ENCODE peak calls at places on chromosomes 1 and 21, in six cellular contexts. S is HCT116, T is endothelial cell of umbilical vein, L is H1, B is K562, U is GM12878. R is an unnamed sample.

GRCh38 chr1:28449904-28450303 is 55.9 kb upstream of the RCC1 start:
- DNase-seq in S (no peak), T (peak), L (no peak), B (peak), U (peak), R (no peak)

GRCh38 chr1:40866408-40866788 is 4.2 kb upstream of the CITED4 start:
- DNase-seq in S (no peak), T (no peak), L (no peak), B (peak), U (no peak), R (no peak)

GRCh38 chr1:61053712-61054608 is 28.4 kb upstream of the NFIA start:
- DNase-seq in S (no peak), T (no peak), L (no peak), B (peak), U (no peak), R (no peak)

GRCh38 chr1:119160435-119160834 is 20.0 kb upstream of the WARS2 start:
- DNase-seq in S (no peak), T (no peak), L (no peak), B (no peak), U (no peak), R (no peak)

GRCh38 chr21:22796147-22796546 is 1797.9 kb downstream of the NCAM2 start:
- DNase-seq in S (no peak), T (no peak), L (no peak), B (no peak), U (no peak), R (no peak)

GRCh38 chr1:60657926-60658325 is 424.4 kb upstream of the NFIA start:
- DNase-seq in S (no peak), T (no peak), L (no peak), B (no peak), U (no peak), R (no peak)

GRCh38 chr21:26776320-26777021 is 68.7 kb downstream of the ADAMTS1 start:
- DNase-seq in S (no peak), T (no peak), L (no peak), B (no peak), U (no peak), R (no peak)

GRCh38 chr1:170594227-170594626 is 62.3 kb downstream of the GORAB start:
- DNase-seq in S (no peak), T (no peak), L (no peak), B (no peak), U (no peak), R (no peak)

GRCh38 chr1:224348137-224348536 is 8.5 kb upstream of the CNIH4 start:
- DNase-seq in S (no peak), T (no peak), L (no peak), B (no peak), U (no peak), R (no peak)

GRCh38 chr1:172917972-172918371 is 132.8 kb downstream of the TNFSF18 start:
- DNase-seq in S (peak), T (peak), L (no peak), B (no peak), U (no peak), R (no peak)

GRCh38 chr1:180482425-180483275 is 19.7 kb downstream of the ACBD6 start:
- DNase-seq in S (no peak), T (peak), L (no peak), B (peak), U (no peak), R (peak)

GRCh38 chr1:65009724-65010420 is 43.5 kb upstream of the JAK1 start:
- DNase-seq in S (no peak), T (no peak), L (no peak), B (no peak), U (no peak), R (no peak)

GRCh38 chr1:223393275-223394214 is at the start of gene CCDC185:
- DNase-seq in S (no peak), T (no peak), L (no peak), B (no peak), U (no peak), R (no peak)

GRCh38 chr1:35243681-35244080 is 24.8 kb upstream of the ZMYM4 start:
- DNase-seq in S (no peak), T (no peak), L (no peak), B (no peak), U (no peak), R (no peak)

GRCh38 chr1:50373532-50373931 is 49.7 kb downstream of the DMRTA2 start:
- DNase-seq in S (no peak), T (no peak), L (no peak), B (no peak), U (no peak), R (no peak)

GRCh38 chr1:189323090-189323489 is 1154.6 kb downstream of the BRINP3 start:
- DNase-seq in S (no peak), T (peak), L (no peak), B (no peak), U (no peak), R (no peak)

GRCh38 chr1:178938959-178939317 is 68.1 kb upstream of the ANGPTL1 start:
- DNase-seq in S (no peak), T (no peak), L (no peak), B (no peak), U (no peak), R (no peak)

GRCh38 chr1:202938287-202938925 is 11.4 kb upstream of the KLHL12 start:
- DNase-seq in S (no peak), T (no peak), L (no peak), B (peak), U (no peak), R (no peak)

GRCh38 chr1:32335951-32336867 is at the start of gene MARCKSL1:
- DNase-seq in S (peak), T (peak), L (peak), B (peak), U (no peak), R (no peak)

GRCh38 chr1:159973350-159973940 is 19.4 kb upstream of the SLAMF9 start:
- DNase-seq in S (no peak), T (no peak), L (no peak), B (no peak), U (no peak), R (no peak)

GRCh38 chr21:37455504-37455911 is 88.9 kb downstream of the DYRK1A start:
- DNase-seq in S (no peak), T (peak), L (no peak), B (peak), U (no peak), R (no peak)

GRCh38 chr1:55217226-55217996 is 2.2 kb upstream of the USP24 start:
- DNase-seq in S (no peak), T (peak), L (no peak), B (peak), U (no peak), R (no peak)

GRCh38 chr1:68120136-68120791 is 69.8 kb upstream of the DIRAS3 start:
- DNase-seq in S (peak), T (peak), L (no peak), B (peak), U (peak), R (peak)

GRCh38 chr1:18950415-18951026 is 6.0 kb downstream of the IFFO2 start:
- DNase-seq in S (no peak), T (no peak), L (no peak), B (no peak), U (no peak), R (no peak)

GRCh38 chr1:38183747-38184146 is 137.2 kb upstream of the POU3F1 start:
- DNase-seq in S (no peak), T (no peak), L (no peak), B (no peak), U (no peak), R (no peak)

GRCh38 chr1:78225153-78225552 is 179.4 kb downstream of the GIPC2 start:
- DNase-seq in S (no peak), T (no peak), L (no peak), B (no peak), U (no peak), R (peak)

GRCh38 chr1:233391338-233391737 is 63.8 kb downstream of the MAP3K21 start:
- DNase-seq in S (no peak), T (no peak), L (no peak), B (no peak), U (no peak), R (no peak)

GRCh38 chr1:237267743-237268142 is 225.8 kb downstream of the RYR2 start:
- DNase-seq in S (no peak), T (no peak), L (no peak), B (no peak), U (no peak), R (no peak)

GRCh38 chr1:226648421-226648820 is 90.7 kb downstream of the ITPKB start:
- DNase-seq in S (no peak), T (no peak), L (no peak), B (no peak), U (no peak), R (no peak)

GRCh38 chr1:30713211-30713770 is 10.1 kb downstream of the MATN1 start:
- DNase-seq in S (no peak), T (no peak), L (no peak), B (no peak), U (no peak), R (no peak)

GRCh38 chr1:181390350-181391080 is 92.8 kb upstream of the CACNA1E start:
- DNase-seq in S (no peak), T (no peak), L (no peak), B (no peak), U (no peak), R (no peak)

DNA sequence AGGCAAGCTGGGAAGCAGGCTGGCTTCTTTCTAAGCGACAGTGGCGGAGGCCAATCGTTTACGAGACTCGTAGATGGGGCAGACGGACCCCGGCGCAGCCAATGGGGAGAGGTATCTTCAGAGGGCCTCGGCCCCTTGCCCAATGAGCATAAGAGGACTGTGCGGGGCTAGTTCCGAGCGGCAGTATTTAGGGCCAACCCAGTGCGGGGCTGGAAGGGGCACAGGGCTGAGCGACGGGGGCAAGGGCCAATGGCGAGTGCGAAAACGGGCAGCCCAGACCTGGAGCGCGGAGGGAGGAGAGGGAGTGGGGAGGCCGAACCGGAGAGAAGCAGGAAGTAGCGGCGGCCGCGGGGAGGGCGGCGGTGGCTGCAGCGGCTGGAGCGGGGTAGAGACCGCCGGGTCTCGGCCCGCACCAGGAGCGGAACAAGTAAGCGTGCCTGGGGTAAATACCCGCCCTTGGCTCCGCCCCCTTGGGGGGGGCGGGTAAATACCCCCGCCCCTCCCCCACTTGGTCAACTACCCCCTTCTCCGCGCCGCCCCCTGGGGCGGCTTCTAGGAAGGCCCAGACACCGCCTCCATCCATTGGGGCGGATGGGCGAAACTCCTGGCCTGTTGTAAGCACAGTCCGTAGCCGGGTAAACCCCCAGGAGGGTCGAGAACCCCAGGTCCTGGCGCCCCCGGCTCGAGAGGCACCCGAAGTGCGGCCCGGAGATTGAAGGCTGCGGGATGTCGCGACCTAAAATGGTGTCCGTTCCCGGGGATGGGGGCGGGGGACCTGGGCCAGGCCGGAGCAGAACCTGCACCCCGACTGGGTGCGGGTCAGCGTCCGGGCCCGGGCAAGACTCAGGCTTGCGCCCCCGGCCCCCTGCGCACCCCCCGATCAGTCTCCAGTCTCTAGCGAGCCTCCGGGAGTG is at the start of gene ZNF687:
- DNase-seq in S (peak), T (peak), L (peak), B (peak), U (peak), R (peak)
- TF ChIP-seq POLR2AphosphoS5 in S (peak), T (peak), L (no peak), B (no peak), U (peak), R (peak)

GRCh38 chr21:29943885-29944284 is 4.1 kb upstream of the GRIK1 start:
- DNase-seq in S (no peak), T (no peak), L (no peak), B (peak), U (no peak), R (no peak)

GRCh38 chr21:29942033-29942432 is 2.2 kb upstream of the GRIK1 start:
- DNase-seq in S (no peak), T (no peak), L (no peak), B (no peak), U (no peak), R (no peak)

GRCh38 chr21:29940993-29941392 is 1.2 kb upstream of the GRIK1 start:
- DNase-seq in S (no peak), T (no peak), L (no peak), B (no peak), U (no peak), R (no peak)

GRCh38 chr21:29939859-29940245 is at the start of gene GRIK1:
- DNase-seq in S (no peak), T (no peak), L (no peak), B (peak), U (no peak), R (no peak)

DNA sequence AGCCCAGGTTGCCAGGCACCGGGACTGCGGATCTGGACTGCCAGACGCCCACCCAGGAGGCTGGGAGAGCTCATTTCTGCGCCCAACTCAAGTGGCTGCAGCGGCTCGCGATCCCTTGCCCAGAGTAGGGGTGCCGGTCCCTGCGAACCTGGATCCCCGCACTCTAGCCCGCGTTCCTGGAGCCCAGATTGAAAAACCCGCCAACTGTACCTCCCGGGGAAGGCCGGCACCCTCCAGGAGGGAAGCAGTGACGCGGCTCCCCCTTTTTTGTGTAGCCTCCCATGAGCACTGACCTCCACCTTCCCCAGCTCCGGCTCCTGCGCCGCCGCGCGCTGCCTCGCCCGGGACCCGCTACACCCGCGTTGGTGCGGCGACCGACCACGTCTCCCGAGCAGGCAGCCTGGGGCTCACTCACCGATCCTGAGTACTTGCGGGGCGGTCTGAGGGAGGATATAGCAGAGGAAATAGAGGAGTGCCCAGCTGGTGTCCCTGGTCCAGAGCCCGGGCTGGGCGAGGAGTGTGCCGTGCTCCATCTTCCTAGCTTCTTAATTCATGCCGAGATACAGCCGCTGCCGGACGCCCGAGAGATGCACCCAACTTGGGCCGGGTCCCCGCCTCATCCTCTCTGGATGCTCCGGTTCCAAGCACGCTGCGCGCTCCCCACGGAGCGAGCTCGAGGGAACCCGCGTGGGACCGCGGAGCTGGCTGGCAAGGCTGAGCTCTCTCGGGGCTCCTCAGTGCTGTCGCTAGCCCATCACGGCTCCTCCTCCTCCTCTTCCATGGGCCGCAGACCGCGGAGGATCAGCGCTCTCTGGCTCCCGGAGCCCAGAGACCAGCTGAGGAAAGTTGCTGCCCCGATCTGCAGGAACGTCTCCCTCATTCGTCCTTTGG is 583 bp downstream of the GRIK1 start:
- DNase-seq in S (no peak), T (no peak), L (no peak), B (no peak), U (no peak), R (no peak)
- TF ChIP-seq EZH2 in S (no peak), T (no peak), L (peak), B (no peak), U (no peak), R (no peak)

GRCh38 chr1:42957229-42957879 is 1.3 kb downstream of the SLC2A1 start:
- DNase-seq in S (no peak), T (peak), L (no peak), B (peak), U (no peak), R (no peak)

GRCh38 chr1:42956739-42957138 is 1.9 kb downstream of the SLC2A1 start:
- DNase-seq in S (no peak), T (no peak), L (no peak), B (no peak), U (no peak), R (no peak)

GRCh38 chr1:42957880-42958487 is 684 bp downstream of the SLC2A1 start:
- DNase-seq in S (no peak), T (peak), L (no peak), B (peak), U (no peak), R (no peak)

GRCh38 chr1:42953182-42954180 is 5.2 kb downstream of the SLC2A1 start:
- DNase-seq in S (no peak), T (no peak), L (no peak), B (no peak), U (no peak), R (no peak)

GRCh38 chr1:42955311-42956063 is 3.2 kb downstream of the SLC2A1 start:
- DNase-seq in S (no peak), T (no peak), L (no peak), B (no peak), U (no peak), R (no peak)
- H3K9ac ChIP-seq in S (peak), T (no peak), L (no peak), B (peak), U (peak), R (no peak)

GRCh38 chr1:245156041-245156735 is 1.4 kb downstream of the KIF26B start:
- DNase-seq in S (peak), T (peak), L (peak), B (peak), U (no peak), R (no peak)
- TF ChIP-seq POLR2AphosphoS5 in S (no peak), T (no peak), L (no peak), B (no peak), U (no peak), R (no peak)

DNA sequence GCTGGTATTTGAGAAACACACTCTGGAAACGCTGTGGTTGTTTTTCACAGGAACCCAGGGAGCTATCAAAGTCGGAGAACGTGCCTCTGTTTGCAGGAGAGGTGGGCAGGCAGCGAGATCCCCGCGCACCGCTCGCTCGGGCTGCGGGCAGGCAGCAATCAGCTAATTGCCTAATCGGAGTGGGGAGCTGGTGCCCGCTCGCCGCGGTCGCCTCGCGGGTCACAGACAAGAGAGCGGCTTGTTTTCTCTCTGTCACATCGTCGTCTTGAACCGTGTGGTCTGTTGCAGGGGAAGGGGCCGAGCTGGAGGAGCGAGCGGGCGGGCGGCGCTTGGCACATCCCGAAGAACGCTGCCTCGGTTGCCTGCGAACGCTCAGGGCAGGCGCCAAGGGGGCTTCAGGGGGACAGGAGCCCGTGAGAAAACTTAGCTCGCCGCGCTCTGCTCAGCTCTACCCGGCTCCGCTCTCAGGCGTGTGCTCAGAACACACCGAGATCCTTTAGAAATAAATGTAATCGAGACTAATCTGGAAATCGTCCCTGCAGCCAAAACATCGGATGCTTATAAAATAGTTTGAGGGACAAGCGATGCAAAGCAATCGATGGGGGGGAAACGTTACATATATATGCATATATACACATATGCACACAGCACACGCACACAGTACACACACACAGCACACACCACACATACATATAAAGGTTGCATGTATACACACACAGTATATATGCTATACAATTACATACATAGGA is 93.6 kb upstream of the SMYD2 start:
- DNase-seq in S (no peak), T (peak), L (no peak), B (no peak), U (no peak), R (no peak)
- TF ChIP-seq EZH2 in S (no peak), T (peak), L (peak), B (no peak), U (no peak), R (no peak)

GRCh38 chr1:16073490-16074104 is at the start of gene FAM131C:
- DNase-seq in S (no peak), T (no peak), L (no peak), B (no peak), U (no peak), R (no peak)
- H3K9ac ChIP-seq in S (peak), T (peak), L (no peak), B (peak), U (no peak), R (no peak)

DNA sequence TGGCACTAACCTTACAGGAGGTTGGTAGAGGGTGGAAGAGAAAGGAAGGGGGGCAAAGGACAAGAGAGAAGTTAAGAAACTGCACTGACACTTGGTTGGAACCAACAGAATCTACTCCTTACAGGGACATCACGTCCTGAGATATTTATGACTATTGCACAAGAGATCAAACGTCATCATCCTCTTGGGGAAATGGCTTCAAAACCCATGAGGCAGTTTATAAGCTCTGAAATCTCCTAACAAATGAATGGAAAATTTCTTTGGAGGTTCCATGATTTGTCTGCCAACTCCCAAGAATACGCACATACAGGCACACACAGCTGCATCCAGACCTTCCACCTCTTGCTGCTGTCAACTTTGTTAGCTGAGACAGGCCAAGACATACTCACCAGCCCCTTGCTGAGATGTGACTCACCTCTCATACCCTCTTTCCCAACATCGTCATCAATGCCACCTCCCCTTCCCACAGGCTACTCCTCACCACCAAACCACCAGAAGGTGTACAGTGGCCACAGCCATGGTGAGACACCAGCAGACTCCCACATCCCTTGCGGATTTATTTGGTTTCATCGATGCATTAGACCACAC is 135.5 kb downstream of the SETD4 start:
- DNase-seq in S (no peak), T (peak), L (no peak), B (no peak), U (no peak), R (no peak)
- TF ChIP-seq POLR2AphosphoS5 in S (no peak), T (no peak), L (no peak), B (no peak), U (no peak), R (no peak)